ENCODE peak calls at places on chromosomes 12 and 14, in six cellular contexts. K is Panc1; O is IMR-90; D is neural progenitor cell; E is right cardiac atrium; X is CD4-positive, alpha-beta memory T cell. V is an unnamed sample. For H3K9me3 and H3K4me1, the result is how much of the 10 kb centered on the place peaks cover.

GRCh38 chr12:63889721-63890509 is 45.4 kb downstream of the SRGAP1 start:
- DNase-seq in X (no peak), K (no peak), O (no peak), D (no peak), E (no peak), V (no peak)

GRCh38 chr14:76918176-76918750 is 92.1 kb downstream of the LRRC74A start:
- DNase-seq in K (no peak), O (peak), X (no peak), E (peak), D (no peak), V (no peak)

GRCh38 chr12:26226629-26227375 is 31.4 kb downstream of the SSPN start:
- DNase-seq in X (no peak), O (no peak), E (peak), K (no peak), D (peak), V (peak)

GRCh38 chr12:66288121-66288520 is 14.2 kb upstream of the HELB start:
- DNase-seq in X (peak), E (no peak), K (no peak), D (no peak), O (no peak), V (no peak)

GRCh38 chr14:68678471-68678870 is 114.4 kb downstream of the ZFP36L1 start:
- DNase-seq in O (no peak), E (no peak), K (no peak), X (no peak), D (no peak), V (no peak)

GRCh38 chr12:93819048-93819491 is 141.9 kb downstream of the CRADD start:
- DNase-seq in E (peak), D (no peak), K (no peak), O (peak), X (no peak), V (no peak)

GRCh38 chr14:102524451-102525212 is 15.1 kb upstream of the ANKRD9 start:
- DNase-seq in D (peak), E (peak), O (peak), K (peak), X (peak), V (peak)

GRCh38 chr12:53972152-53972702 is 699 bp upstream of the HOXC11 start:
- DNase-seq in X (no peak), D (no peak), K (no peak), O (no peak), E (no peak), V (no peak)

GRCh38 chr14:32417956-32418552 is 89.0 kb downstream of the AKAP6 start:
- DNase-seq in X (no peak), K (no peak), O (peak), D (no peak), E (peak), V (peak)

GRCh38 chr14:75306917-75307699 is 28.5 kb downstream of the FOS start:
- DNase-seq in D (peak), X (no peak), K (no peak), O (peak), E (no peak), V (peak)

GRCh38 chr14:21711360-21711961 is 37.8 kb upstream of the OR4E1 start:
- DNase-seq in O (peak), D (peak), X (no peak), K (peak), E (no peak), V (peak)

GRCh38 chr12:122064034-122064777 is 14.3 kb upstream of the MLXIP start:
- DNase-seq in D (peak), K (no peak), O (peak), E (peak), X (no peak), V (peak)

GRCh38 chr14:77213657-77214016 is 32.0 kb downstream of the TMEM63C start:
- DNase-seq in E (no peak), X (no peak), O (no peak), K (no peak), D (no peak), V (no peak)

GRCh38 chr12:112188130-112188830 is 62.9 kb downstream of the TRAFD1 start:
- DNase-seq in K (no peak), D (no peak), E (no peak), X (no peak), O (no peak), V (no peak)

GRCh38 chr12:131894981-131895639 is 688 bp downstream of the ULK1 start:
- DNase-seq in D (peak), K (no peak), O (no peak), E (peak), X (no peak), V (no peak)

GRCh38 chr14:103123634-103124500 is 606 bp downstream of the TNFAIP2 start:
- DNase-seq in D (peak), X (no peak), O (no peak), E (peak), K (no peak), V (no peak)

DNA sequence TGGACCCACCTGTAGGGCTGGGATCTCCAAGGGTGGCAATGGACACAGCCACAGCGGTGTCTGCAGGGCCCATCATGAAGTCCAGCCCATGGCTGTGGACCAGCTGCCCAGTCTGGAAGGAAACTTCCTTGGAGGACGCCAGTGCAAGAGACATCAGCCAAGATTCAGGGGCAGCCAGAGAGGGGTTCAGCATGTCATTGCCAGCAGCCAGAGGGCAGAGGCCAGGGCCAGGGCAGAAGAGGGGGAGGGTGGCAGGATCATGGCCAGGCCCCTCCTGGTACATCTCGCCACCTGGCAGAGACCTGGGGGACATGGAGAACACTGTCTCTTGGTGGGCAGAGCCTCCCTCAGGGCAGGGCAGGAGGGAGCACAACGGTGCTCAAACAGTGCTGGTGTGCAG is 10.2 kb downstream of the ANHX start:
- DNase-seq in X (no peak), O (no peak), D (no peak), E (no peak), K (no peak), V (no peak)
- H3K9me3 ChIP-seq in X (under half), O (half or more), D (under half), E (under half), K (under half), V (under half)

GRCh38 chr12:1306096-1306495 is 288.3 kb downstream of the FBXL14 start:
- DNase-seq in E (no peak), X (no peak), D (no peak), K (no peak), O (no peak), V (no peak)
- H3K4me1 ChIP-seq in E (under half), X (under half), D (under half), K (under half), O (under half), V (under half)

DNA sequence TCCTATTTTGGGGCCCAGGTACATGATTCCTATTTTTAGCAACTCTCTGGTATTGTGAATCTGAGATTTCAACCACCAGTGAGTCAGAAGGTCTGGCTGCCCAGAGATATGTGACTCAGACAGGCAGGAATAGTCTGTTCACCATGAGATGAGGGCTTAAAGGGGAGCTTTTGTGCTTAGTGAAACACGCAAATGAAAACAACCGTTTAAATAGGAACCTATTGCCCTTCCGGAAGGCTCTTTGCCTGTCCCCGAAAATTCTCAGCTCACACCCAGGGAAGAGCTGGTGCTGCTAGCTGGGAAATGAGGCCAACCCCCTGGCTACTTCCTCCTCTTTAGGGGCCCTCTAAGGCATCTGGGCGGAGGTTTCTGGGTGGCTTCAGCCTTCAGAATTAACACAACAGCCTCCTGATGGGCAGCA is 283.6 kb downstream of the CACNA1C start:
- DNase-seq in K (no peak), E (no peak), X (no peak), O (peak), D (no peak), V (peak)
- H3K27ac ChIP-seq in K (no peak), E (peak), X (no peak), O (peak), D (no peak), V (no peak)

GRCh38 chr14:24879661-24880381 is 170.1 kb downstream of the STXBP6 start:
- DNase-seq in E (no peak), D (no peak), X (no peak), K (no peak), O (no peak), V (no peak)
- H3K9me3 ChIP-seq in E (under half), D (under half), X (under half), K (under half), O (under half), V (under half)

GRCh38 chr14:65103150-65103760 is 938 bp upstream of the MAX start:
- DNase-seq in E (peak), D (peak), O (peak), K (no peak), X (no peak), V (peak)
- H3K4me1 ChIP-seq in E (under half), D (under half), O (under half), K (under half), X (under half), V (under half)

DNA sequence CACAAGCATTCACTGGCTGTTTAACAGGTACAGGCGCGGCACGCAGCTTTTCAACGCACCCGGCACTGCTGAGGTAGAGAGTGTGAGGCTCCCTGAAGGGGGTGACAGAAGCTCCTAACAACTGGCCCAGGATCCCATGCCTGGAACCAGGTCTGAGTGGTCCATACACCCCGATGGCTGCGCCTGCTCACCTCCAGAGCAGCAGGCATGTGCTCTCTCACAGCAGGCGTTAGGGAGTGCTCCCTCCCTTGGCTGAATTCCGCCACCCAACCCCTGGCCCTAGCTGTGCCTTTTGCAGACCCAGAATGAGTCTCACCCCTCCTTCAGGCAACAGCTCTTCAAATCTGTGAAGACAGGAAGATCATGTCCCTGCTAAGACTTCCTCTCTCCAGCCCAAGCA is 86.1 kb downstream of the SETD3 start:
- DNase-seq in E (no peak), X (no peak), D (no peak), K (no peak), O (no peak), V (no peak)
- H3K27ac ChIP-seq in E (no peak), X (no peak), D (no peak), K (no peak), O (no peak), V (no peak)

GRCh38 chr12:87141091-87141490 is 884.9 kb upstream of the MGAT4C start:
- DNase-seq in E (no peak), K (no peak), O (no peak), D (no peak), X (no peak), V (no peak)

GRCh38 chr12:87136330-87136976 is 880.3 kb upstream of the MGAT4C start:
- DNase-seq in O (peak), X (no peak), E (no peak), K (no peak), D (no peak), V (no peak)

GRCh38 chr12:87140257-87140656 is 884.1 kb upstream of the MGAT4C start:
- DNase-seq in K (no peak), E (no peak), D (no peak), X (no peak), O (peak), V (no peak)

GRCh38 chr12:87142346-87142745 is 886.2 kb upstream of the MGAT4C start:
- DNase-seq in E (no peak), K (no peak), X (no peak), O (no peak), D (no peak), V (no peak)
- H3K9me3 ChIP-seq in E (under half), K (under half), X (under half), O (under half), D (under half), V (under half)

DNA sequence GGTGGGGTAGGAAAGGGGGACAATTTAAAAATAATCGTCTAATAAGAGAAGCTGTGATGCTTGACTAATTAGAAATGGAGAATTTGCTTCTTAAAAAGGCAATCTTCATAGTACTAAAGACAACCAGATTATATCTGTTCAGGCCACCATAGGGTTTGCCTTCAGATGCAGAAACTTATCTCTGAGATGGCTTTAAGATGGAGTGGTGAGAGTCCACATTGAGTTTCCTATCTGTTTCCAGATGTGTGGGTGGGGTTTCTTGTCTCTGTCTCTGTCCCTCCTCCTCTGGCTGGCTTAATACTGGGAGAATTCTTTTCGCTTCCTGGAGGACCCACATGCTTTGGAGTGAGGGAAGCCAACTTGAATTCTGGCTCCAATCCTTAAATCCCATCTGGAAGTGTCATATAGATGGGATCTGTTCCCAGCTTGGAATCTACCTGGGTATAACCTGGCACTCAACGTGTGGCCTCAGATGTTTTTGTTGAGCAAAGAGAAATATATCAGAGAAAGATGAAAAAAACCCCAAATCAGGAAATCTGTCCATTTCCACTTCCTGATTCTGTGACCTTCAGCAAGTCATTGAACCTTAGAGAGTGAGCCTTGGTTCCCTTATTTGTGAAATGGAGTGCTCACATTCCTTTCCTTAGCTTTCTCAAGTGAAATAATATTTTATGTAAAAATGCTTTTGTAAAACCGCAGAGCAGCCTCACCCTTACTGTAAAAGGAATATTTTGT is 66.4 kb downstream of the CHST11 start:
- DNase-seq in X (no peak), O (no peak), D (no peak), E (no peak), K (no peak), V (no peak)
- H3K4me1 ChIP-seq in X (half or more), O (under half), D (under half), E (under half), K (under half), V (under half)

V was measured in SJCRH30.